ENCODE peak calls at places on chromosomes 12 and 14, in ten cellular contexts. P is stimulated activated CD4-positive, alpha-beta T cell treated with anti-CD3 and anti-CD28 coated beads, Interleukin-2, amount 100 ng/mL, for 48 hours; X is RKO; I is natural killer cell; C is AG04449; W is brain pericyte; G is CD8-positive, alpha-beta T cell; O is foreskin fibroblast; E is amniotic epithelial cell; B is HFFc6. J is an unnamed sample.
A peak's percentile ranks its signal among the peaks of the same experiment; 100 is the strongest.

GRCh38 chr12:106127289-106128126 is 11.2 kb downstream of the NUAK1 start:
- DNase-seq in B (no peak), P (no peak), I (no peak), C (no peak), X (no peak), O (peak; percentile 27), W (no peak), E (no peak), G (no peak), J (no peak)

GRCh38 chr12:107493646-107494045 is 192.0 kb upstream of the PWP1 start:
- DNase-seq in C (no peak), B (no peak), E (no peak), X (no peak), I (no peak), G (no peak), W (no peak), O (no peak), P (no peak), J (no peak)

GRCh38 chr12:111256629-111257434 is 112.1 kb downstream of the PHETA1 start:
- DNase-seq in I (no peak), O (no peak), W (no peak), B (no peak), E (no peak), P (no peak), X (no peak), G (no peak), C (no peak), J (no peak)

GRCh38 chr14:64363265-64363840 is 24.8 kb upstream of the MTHFD1 start:
- DNase-seq in O (peak; percentile 59), X (peak; percentile 45), P (no peak), B (peak; percentile 59), E (peak; percentile 71), G (no peak), I (no peak), W (no peak), C (no peak), J (no peak)

GRCh38 chr12:14716848-14717444 is 20.5 kb upstream of the GUCY2C start:
- DNase-seq in E (peak; percentile 42), C (no peak), X (peak; percentile 43), B (peak; percentile 30), P (peak; percentile 39), O (peak; percentile 59), G (peak; percentile 53), W (no peak), I (no peak), J (peak; percentile 50)

GRCh38 chr12:14010989-14011388 is 29.6 kb upstream of the GRIN2B start:
- DNase-seq in C (no peak), B (no peak), E (no peak), W (no peak), X (no peak), O (no peak), P (no peak), I (no peak), G (no peak), J (no peak)

GRCh38 chr14:102544034-102544744 is 34.6 kb upstream of the ANKRD9 start:
- DNase-seq in X (no peak), G (no peak), O (no peak), C (no peak), P (no peak), I (no peak), B (no peak), W (no peak), E (no peak), J (no peak)

GRCh38 chr12:116661341-116661740 is 76.5 kb downstream of the SPRING1 start:
- DNase-seq in W (no peak), E (no peak), B (no peak), G (no peak), X (no peak), P (no peak), C (no peak), O (no peak), I (no peak), J (peak; percentile 77)

GRCh38 chr12:64603183-64603841 is 7.0 kb upstream of the RASSF3 start:
- DNase-seq in C (no peak), W (no peak), O (no peak), P (no peak), E (peak; percentile 90), G (no peak), B (no peak), X (no peak), I (no peak), J (no peak)

GRCh38 chr14:75434557-75435248 is 6.9 kb downstream of the JDP2 start:
- DNase-seq in X (no peak), C (no peak), E (peak; percentile 72), G (no peak), O (no peak), I (no peak), B (no peak), P (no peak), W (no peak), J (no peak)

GRCh38 chr12:12467701-12468218 is 94.9 kb downstream of the DUSP16 start:
- DNase-seq in E (no peak), X (no peak), P (peak; percentile 50), O (no peak), W (no peak), G (peak; percentile 43), B (no peak), C (no peak), I (no peak), J (no peak)

GRCh38 chr12:119491814-119492213 is 101.8 kb upstream of the TMEM233 start:
- DNase-seq in I (no peak), X (no peak), G (no peak), B (no peak), P (no peak), C (no peak), W (no peak), E (no peak), O (no peak), J (no peak)

GRCh38 chr14:36316131-36316530 is 4.3 kb downstream of the MBIP start:
- DNase-seq in P (no peak), W (no peak), I (no peak), E (no peak), X (no peak), C (no peak), B (no peak), O (no peak), G (no peak), J (no peak)

GRCh38 chr14:74645735-74646134 is 33.7 kb upstream of the LTBP2 start:
- DNase-seq in O (no peak), C (no peak), B (no peak), I (no peak), P (no peak), X (no peak), W (no peak), G (no peak), E (no peak), J (no peak)

GRCh38 chr12:29200586-29200985 is 51.5 kb downstream of the FAR2 start:
- DNase-seq in W (no peak), C (no peak), I (no peak), E (no peak), X (no peak), B (no peak), G (no peak), P (no peak), O (no peak), J (no peak)

GRCh38 chr14:53628747-53629146 is 327.9 kb downstream of the BMP4 start:
- DNase-seq in C (no peak), G (no peak), I (no peak), E (no peak), P (no peak), W (no peak), X (no peak), B (no peak), O (no peak), J (no peak)

GRCh38 chr12:6535960-6536847 is 1.9 kb downstream of the GAPDH start:
- DNase-seq in C (no peak), G (no peak), X (no peak), I (no peak), P (no peak), W (no peak), O (peak; percentile 30), B (no peak), E (no peak), J (no peak)

GRCh38 chr14:33352821-33353220 is 414.1 kb downstream of the NPAS3 start:
- DNase-seq in P (no peak), G (no peak), E (peak; percentile 42), C (no peak), O (no peak), B (no peak), W (no peak), X (no peak), I (no peak), J (no peak)

GRCh38 chr12:2236501-2237294 is 183.9 kb downstream of the CACNA1C start:
- DNase-seq in E (no peak), W (no peak), I (no peak), O (no peak), P (no peak), G (no peak), X (no peak), C (no peak), B (no peak), J (no peak)

GRCh38 chr12:131724534-131724933 is 13.6 kb downstream of the SFSWAP start:
- DNase-seq in E (peak; percentile 3), X (no peak), I (no peak), O (no peak), G (no peak), C (no peak), P (no peak), W (no peak), B (no peak), J (no peak)

GRCh38 chr14:24085215-24085614 is 8.9 kb upstream of the PCK2 start:
- DNase-seq in I (no peak), W (no peak), G (no peak), X (no peak), B (no peak), O (no peak), E (no peak), P (no peak), C (no peak), J (no peak)

J was measured in AML-193.